ENCODE peak calls at places on chromosome 14, in five cellular contexts. D, S, Q, T and B are unnamed samples.

GRCh38 chr14:32513571-32514009 is 184.5 kb downstream of the AKAP6 start:
- DNase-seq in D (no peak), S (no peak), Q (no peak), T (no peak), B (no peak)

GRCh38 chr14:59389936-59390335 is 75.2 kb downstream of the GPR135 start:
- DNase-seq in D (no peak), S (no peak), Q (no peak), T (no peak), B (no peak)

GRCh38 chr14:36069535-36069900 is 107.0 kb downstream of the PTCSC3 start:
- DNase-seq in D (peak), S (peak), Q (peak), T (peak), B (peak)

GRCh38 chr14:20683125-20683895 is 1.1 kb upstream of the RNASE4 start:
- DNase-seq in D (peak), S (peak), Q (peak), T (peak), B (peak)

GRCh38 chr14:76768671-76769500 is 7.6 kb downstream of the VASH1 start:
- DNase-seq in D (peak), S (no peak), Q (no peak), T (no peak), B (no peak)

GRCh38 chr14:33952541-33952940 is 1.7 kb upstream of the EGLN3 start:
- DNase-seq in D (no peak), S (no peak), Q (no peak), T (no peak), B (no peak)

GRCh38 chr14:100665518-100666032 is 61.1 kb upstream of the DLK1 start:
- DNase-seq in D (no peak), S (no peak), Q (no peak), T (no peak), B (no peak)

GRCh38 chr14:63295991-63296630 is 22.6 kb downstream of the GPHB5 start:
- DNase-seq in D (no peak), S (peak), Q (no peak), T (no peak), B (no peak)

GRCh38 chr14:34030864-34031263 is 80.0 kb upstream of the EGLN3 start:
- DNase-seq in D (no peak), S (peak), Q (no peak), T (peak), B (no peak)

GRCh38 chr14:77682158-77682553 is 25.7 kb downstream of the ALKBH1 start:
- DNase-seq in D (no peak), S (peak), Q (no peak), T (no peak), B (no peak)

GRCh38 chr14:96423012-96423411 is 31.1 kb downstream of the AK7 start:
- DNase-seq in D (no peak), S (no peak), Q (no peak), T (no peak), B (no peak)

GRCh38 chr14:65281991-65282908 is 130.3 kb upstream of the FUT8 start:
- DNase-seq in D (peak), S (peak), Q (peak), T (no peak), B (peak)

GRCh38 chr14:68974759-68975347 is 4.2 kb downstream of the ACTN1 start:
- DNase-seq in D (no peak), S (no peak), Q (no peak), T (no peak), B (no peak)
- H2AK5ac ChIP-seq in D (no peak), S (no peak), Q (no peak), T (no peak), B (no peak)

DNA sequence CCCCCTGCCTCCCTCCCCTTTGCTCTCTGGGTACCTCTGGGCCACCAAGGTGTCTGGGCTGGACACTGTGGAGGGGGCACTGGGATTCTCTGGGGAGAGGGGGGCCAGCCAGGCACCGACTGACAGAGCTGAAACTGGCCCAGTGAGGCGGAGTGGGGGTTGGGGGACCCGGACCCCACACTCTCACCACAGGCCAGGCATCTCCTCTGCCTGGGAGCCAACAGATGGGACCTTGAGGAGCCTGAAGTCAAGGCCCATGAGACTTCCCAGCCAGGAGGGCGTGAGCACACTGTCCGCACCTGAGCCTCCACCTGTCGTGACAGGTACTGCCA is 39.8 kb upstream of the PPP1R13B start:
- DNase-seq in D (no peak), S (no peak), Q (no peak), T (no peak), B (no peak)
- H2BK12ac ChIP-seq in D (peak), S (no peak), Q (peak), T (no peak), B (no peak)

GRCh38 chr14:103356151-103356766 is 22.2 kb downstream of the EIF5 start:
- DNase-seq in D (no peak), S (no peak), Q (no peak), T (no peak), B (no peak)
- H3K4ac ChIP-seq in D (no peak), S (no peak), Q (no peak), T (no peak), B (no peak)

GRCh38 chr14:68211886-68212285 is 392.3 kb downstream of the RAD51B start:
- DNase-seq in D (no peak), S (no peak), Q (no peak), T (no peak), B (no peak)

GRCh38 chr14:68208726-68209125 is 389.1 kb downstream of the RAD51B start:
- DNase-seq in D (no peak), S (no peak), Q (no peak), T (no peak), B (no peak)

GRCh38 chr14:68211421-68211820 is 391.8 kb downstream of the RAD51B start:
- DNase-seq in D (no peak), S (peak), Q (no peak), T (no peak), B (no peak)

GRCh38 chr14:68208218-68208617 is 388.6 kb downstream of the RAD51B start:
- DNase-seq in D (no peak), S (no peak), Q (no peak), T (no peak), B (no peak)

DNA sequence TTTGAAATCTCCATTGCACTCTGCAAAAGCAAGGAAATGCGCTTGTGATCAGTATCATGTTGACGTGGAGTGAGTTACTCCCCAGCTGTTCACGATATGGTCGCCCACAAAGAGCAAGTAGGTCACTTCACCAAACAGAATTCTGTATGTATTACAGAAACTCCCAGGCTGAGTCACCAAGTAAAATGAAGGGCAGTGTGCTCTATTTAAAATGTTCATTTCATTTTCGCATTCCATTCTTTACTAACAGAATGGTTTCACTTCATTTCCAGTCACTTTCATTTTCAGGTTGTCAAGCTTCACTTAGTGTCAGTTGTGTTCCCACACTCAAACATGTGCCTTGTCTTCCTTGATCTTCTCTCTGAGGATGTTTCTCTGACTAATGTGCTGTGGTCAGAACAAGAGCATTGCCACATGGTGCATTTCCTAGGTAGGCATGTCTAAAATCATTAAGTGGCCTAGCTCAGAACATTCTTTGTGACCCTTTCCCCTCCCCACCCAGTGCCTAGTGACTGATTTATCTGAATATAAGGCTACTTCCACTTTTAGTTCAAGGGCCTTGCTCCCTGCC is 391.2 kb downstream of the RAD51B start:
- DNase-seq in D (no peak), S (peak), Q (no peak), T (peak), B (no peak)
- H2AK5ac ChIP-seq in D (no peak), S (peak), Q (no peak), T (no peak), B (no peak)

DNA sequence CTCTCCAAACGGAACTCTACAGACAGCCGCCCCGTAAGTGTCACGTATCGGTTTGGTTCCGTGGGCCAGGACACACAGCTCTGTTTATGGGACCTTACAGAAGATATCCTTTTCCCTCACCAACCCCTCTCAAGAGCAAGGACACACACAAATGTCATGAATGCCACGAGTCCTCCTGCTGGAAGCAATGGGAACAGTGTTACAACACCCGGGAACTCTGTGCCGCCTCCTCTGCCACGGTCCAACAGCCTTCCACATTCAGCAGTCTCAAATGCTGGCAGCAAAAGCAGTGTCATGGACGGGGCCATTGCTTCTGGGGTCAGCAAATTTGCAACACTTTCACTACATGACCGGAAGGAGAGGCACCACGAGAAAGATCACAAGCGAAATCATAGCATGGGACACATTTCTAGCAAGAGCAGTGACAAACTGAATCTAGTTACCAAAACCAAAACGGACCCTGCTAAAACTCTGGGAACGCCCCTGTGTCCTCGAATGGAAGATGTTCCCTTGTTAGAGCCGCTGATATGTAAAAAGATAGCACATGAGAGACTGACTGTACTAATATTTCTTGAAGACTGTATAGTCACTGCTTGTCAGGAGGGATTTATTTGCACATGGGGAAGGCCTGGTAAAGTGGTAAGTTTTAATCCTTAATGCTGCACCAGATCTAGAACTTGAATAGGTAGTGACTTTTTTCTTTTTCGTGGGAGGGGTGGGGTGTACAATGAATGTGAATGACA is 69.7 kb downstream of the WDR20 start:
- DNase-seq in D (peak), S (peak), Q (no peak), T (peak), B (no peak)
- H2BK12ac ChIP-seq in D (no peak), S (no peak), Q (no peak), T (no peak), B (no peak)

DNA sequence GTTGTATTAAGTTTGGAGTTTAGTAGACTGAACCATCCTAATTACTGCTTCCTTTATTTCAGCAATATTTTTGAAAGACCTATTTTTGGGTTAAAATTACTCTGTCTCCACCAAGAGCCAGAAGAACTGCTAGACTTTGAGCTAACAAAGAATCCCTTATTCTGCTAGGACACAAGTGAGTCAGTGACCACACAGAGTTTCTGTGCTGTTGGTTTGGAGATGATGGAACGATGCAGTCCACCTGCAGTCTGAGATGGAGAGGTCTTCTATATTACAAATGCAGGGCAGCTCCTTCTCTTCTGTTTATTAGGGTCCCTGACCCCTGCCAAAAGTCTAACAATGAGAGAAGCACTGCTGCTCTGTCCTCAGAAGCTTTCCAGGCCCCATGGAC is 6.7 kb upstream of the STXBP6 start:
- DNase-seq in D (no peak), S (no peak), Q (no peak), T (no peak), B (no peak)
- H3K4ac ChIP-seq in D (no peak), S (no peak), Q (no peak), T (no peak), B (no peak)

GRCh38 chr14:74671789-74672188 is 41.1 kb downstream of the AREL1 start:
- DNase-seq in D (no peak), S (peak), Q (no peak), T (no peak), B (no peak)
- H2AK5ac ChIP-seq in D (no peak), S (no peak), Q (no peak), T (no peak), B (no peak)

GRCh38 chr14:68133856-68134255 is 314.3 kb downstream of the RAD51B start:
- DNase-seq in D (no peak), S (no peak), Q (no peak), T (no peak), B (no peak)
- H2BK12ac ChIP-seq in D (no peak), S (no peak), Q (no peak), T (peak), B (no peak)

DNA sequence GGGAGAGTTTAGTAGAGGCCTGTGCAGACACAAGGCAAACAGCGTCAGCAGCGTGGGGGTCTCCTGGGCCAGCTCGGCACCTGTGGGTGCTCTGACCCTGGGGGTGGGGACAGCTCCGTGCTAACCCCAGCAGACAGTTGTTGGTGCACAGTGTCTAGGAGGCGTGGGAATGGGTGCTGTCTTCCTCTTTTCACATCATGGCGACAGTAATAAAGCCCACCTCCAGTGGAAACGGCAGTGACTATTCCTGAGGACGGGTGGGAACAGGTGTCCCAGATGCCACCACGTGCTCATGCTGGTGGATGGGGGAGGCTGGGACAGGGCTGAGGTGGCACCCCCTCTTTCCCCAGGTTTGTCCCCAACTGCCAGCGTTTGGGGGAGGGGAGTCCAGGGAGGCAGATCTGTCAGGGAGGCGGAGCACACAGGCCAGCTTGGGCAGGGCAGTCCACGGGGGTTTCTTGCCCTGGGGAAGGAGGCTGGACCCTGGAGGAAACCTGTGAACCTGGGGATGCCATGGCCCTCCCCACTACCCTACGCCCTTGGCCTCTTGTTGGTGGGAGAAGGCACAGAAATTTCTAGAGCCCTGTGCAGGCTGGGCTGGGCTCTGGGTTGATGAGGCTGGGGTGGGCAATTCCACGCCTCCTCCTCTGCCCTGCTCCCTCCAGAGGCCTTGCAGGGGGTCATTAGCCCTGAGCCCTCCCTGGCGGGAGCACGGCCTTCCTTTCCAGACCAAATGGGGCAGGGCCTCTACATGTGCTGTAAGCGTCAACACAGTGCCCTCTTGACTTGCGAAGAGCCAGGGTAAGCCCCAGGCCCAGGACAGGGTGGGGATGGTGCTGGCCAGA is 3.8 kb downstream of the ZBTB42 start:
- DNase-seq in D (no peak), S (no peak), Q (no peak), T (no peak), B (no peak)
- H3K4ac ChIP-seq in D (no peak), S (no peak), Q (no peak), T (no peak), B (no peak)

DNA sequence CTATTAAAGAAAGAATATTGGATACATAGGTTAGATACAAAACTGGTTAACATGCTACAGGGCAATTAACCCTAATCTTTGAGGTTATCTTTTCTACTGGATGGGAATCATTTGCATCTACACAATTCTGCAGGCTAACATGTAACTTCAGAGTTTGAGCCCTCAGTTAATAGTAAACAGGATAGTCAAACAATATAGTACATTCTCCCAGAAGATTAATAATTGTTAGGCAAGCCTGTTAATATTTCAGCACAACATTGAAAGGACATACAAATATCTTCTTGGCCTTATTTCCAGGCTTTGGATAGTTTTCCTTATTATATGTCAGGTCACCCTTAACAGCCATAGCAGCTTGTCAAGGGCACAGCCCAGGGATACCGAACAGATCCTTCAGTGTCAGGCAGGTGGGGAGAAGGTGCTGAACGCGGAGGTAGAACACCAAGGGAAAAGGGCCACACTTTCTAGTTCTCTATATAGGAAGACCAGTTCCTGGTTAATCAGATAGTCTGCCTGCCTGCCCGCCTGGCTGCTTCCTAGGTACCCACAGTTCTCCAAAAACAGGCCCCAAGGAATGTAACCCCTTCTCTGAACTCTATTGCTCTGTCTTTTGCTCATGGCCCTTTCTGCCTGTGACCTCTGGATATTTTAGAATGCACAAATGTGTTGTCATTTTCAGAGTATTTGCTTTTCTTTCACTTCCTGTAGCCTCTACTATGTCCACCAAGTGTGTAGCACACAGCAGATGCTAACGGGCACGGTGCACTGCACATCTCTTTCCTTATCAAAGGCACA is 256.0 kb downstream of the PCNX1 start:
- DNase-seq in D (no peak), S (no peak), Q (no peak), T (no peak), B (no peak)
- H2AK5ac ChIP-seq in D (no peak), S (no peak), Q (no peak), T (no peak), B (no peak)